ENCODE peak calls at places on chromosomes 6 and 20, in eight cellular contexts. One of them, this sample, is unnamed.

GRCh38 chr6:31083742-31084354 is 28.5 kb downstream of the C6orf15 start:
- DNase-seq in stomach: peak
- DNase-seq in smooth muscle cell of the brain vasculature: no peak
- DNase-seq in occipital lobe: no peak
- DNase-seq in tibial artery: peak
- DNase-seq in endothelial cell: peak
- DNase-seq in T-helper 2 cell: no peak
- DNase-seq in neural crest cell: peak
- DNase-seq in this sample: peak

GRCh38 chr6:16544006-16544405 is 217.3 kb downstream of the ATXN1 start:
- DNase-seq in stomach: no peak
- DNase-seq in smooth muscle cell of the brain vasculature: peak
- DNase-seq in occipital lobe: no peak
- DNase-seq in tibial artery: peak
- DNase-seq in endothelial cell: peak
- DNase-seq in T-helper 2 cell: no peak
- DNase-seq in neural crest cell: peak
- DNase-seq in this sample: no peak

GRCh38 chr6:30544666-30545272 is 11.5 kb downstream of the GNL1 start:
- DNase-seq in stomach: no peak
- DNase-seq in smooth muscle cell of the brain vasculature: no peak
- DNase-seq in occipital lobe: no peak
- DNase-seq in tibial artery: no peak
- DNase-seq in endothelial cell: no peak
- DNase-seq in T-helper 2 cell: peak
- DNase-seq in neural crest cell: no peak
- DNase-seq in this sample: peak

GRCh38 chr6:25804804-25805203 is 27.0 kb downstream of the SLC17A1 start:
- DNase-seq in stomach: no peak
- DNase-seq in smooth muscle cell of the brain vasculature: no peak
- DNase-seq in occipital lobe: no peak
- DNase-seq in tibial artery: no peak
- DNase-seq in endothelial cell: no peak
- DNase-seq in T-helper 2 cell: no peak
- DNase-seq in neural crest cell: no peak
- DNase-seq in this sample: no peak

GRCh38 chr6:134911532-134911931 is 38.4 kb downstream of the ALDH8A1 start:
- DNase-seq in stomach: no peak
- DNase-seq in smooth muscle cell of the brain vasculature: no peak
- DNase-seq in occipital lobe: no peak
- DNase-seq in tibial artery: no peak
- DNase-seq in endothelial cell: no peak
- DNase-seq in T-helper 2 cell: no peak
- DNase-seq in neural crest cell: no peak
- DNase-seq in this sample: peak

GRCh38 chr6:165689699-165690098 is 26.7 kb upstream of the PDE10A start:
- DNase-seq in stomach: no peak
- DNase-seq in smooth muscle cell of the brain vasculature: no peak
- DNase-seq in occipital lobe: no peak
- DNase-seq in tibial artery: no peak
- DNase-seq in endothelial cell: no peak
- DNase-seq in T-helper 2 cell: no peak
- DNase-seq in neural crest cell: no peak
- DNase-seq in this sample: peak

GRCh38 chr20:56222945-56223344 is 25.6 kb upstream of the MC3R start:
- DNase-seq in stomach: no peak
- DNase-seq in smooth muscle cell of the brain vasculature: no peak
- DNase-seq in occipital lobe: no peak
- DNase-seq in tibial artery: no peak
- DNase-seq in endothelial cell: no peak
- DNase-seq in T-helper 2 cell: no peak
- DNase-seq in neural crest cell: no peak
- DNase-seq in this sample: peak

GRCh38 chr6:168062346-168063289 is 16.4 kb downstream of the FRMD1 start:
- DNase-seq in stomach: no peak
- DNase-seq in smooth muscle cell of the brain vasculature: no peak
- DNase-seq in occipital lobe: no peak
- DNase-seq in tibial artery: no peak
- DNase-seq in endothelial cell: no peak
- DNase-seq in T-helper 2 cell: no peak
- DNase-seq in neural crest cell: no peak
- DNase-seq in this sample: no peak

This sample was measured in GM23248.